ENCODE peak calls at places on chromosomes 1 and 21, in five cellular contexts. One of them, this sample, is unnamed.

GRCh38 chr1:204623894-204624361 is 61.6 kb downstream of the LRRN2 start:
- DNase-seq in activated T-cell treated with anti-CD3 and anti-CD28 coated beads for 1 hour: no peak
- DNase-seq in T-helper 2 cell: no peak
- DNase-seq in GM23338: peak; percentile 80
- DNase-seq in NCI-H2171: no peak
- DNase-seq in this sample: peak; percentile 21

GRCh38 chr1:119363162-119363561 is 5.4 kb upstream of the HAO2 start:
- DNase-seq in activated T-cell treated with anti-CD3 and anti-CD28 coated beads for 1 hour: no peak
- DNase-seq in T-helper 2 cell: no peak
- DNase-seq in GM23338: no peak
- DNase-seq in NCI-H2171: no peak
- DNase-seq in this sample: no peak

GRCh38 chr1:147598631-147599361 is 57.5 kb downstream of the BCL9 start:
- DNase-seq in activated T-cell treated with anti-CD3 and anti-CD28 coated beads for 1 hour: peak; percentile 28
- DNase-seq in T-helper 2 cell: peak; percentile 20
- DNase-seq in GM23338: peak; percentile 70
- DNase-seq in NCI-H2171: no peak
- DNase-seq in this sample: peak; percentile 37

GRCh38 chr1:29310616-29311180 is 74.4 kb downstream of the PTPRU start:
- DNase-seq in activated T-cell treated with anti-CD3 and anti-CD28 coated beads for 1 hour: no peak
- DNase-seq in T-helper 2 cell: no peak
- DNase-seq in GM23338: no peak
- DNase-seq in NCI-H2171: peak; percentile 18
- DNase-seq in this sample: no peak

GRCh38 chr21:17542371-17542992 is 29.6 kb downstream of the CXADR start:
- DNase-seq in activated T-cell treated with anti-CD3 and anti-CD28 coated beads for 1 hour: no peak
- DNase-seq in T-helper 2 cell: no peak
- DNase-seq in GM23338: no peak
- DNase-seq in NCI-H2171: no peak
- DNase-seq in this sample: peak; percentile 24

GRCh38 chr21:41743321-41744027 is 23.4 kb downstream of the RIPK4 start:
- DNase-seq in activated T-cell treated with anti-CD3 and anti-CD28 coated beads for 1 hour: no peak
- DNase-seq in T-helper 2 cell: no peak
- DNase-seq in GM23338: no peak
- DNase-seq in NCI-H2171: no peak
- DNase-seq in this sample: no peak

GRCh38 chr1:56409112-56409691 is 170.2 kb downstream of the PLPP3 start:
- DNase-seq in activated T-cell treated with anti-CD3 and anti-CD28 coated beads for 1 hour: no peak
- DNase-seq in T-helper 2 cell: no peak
- DNase-seq in GM23338: peak; percentile 77
- DNase-seq in NCI-H2171: no peak
- DNase-seq in this sample: no peak

GRCh38 chr1:78884685-78885452 is 121.7 kb downstream of the ADGRL4 start:
- DNase-seq in activated T-cell treated with anti-CD3 and anti-CD28 coated beads for 1 hour: no peak
- DNase-seq in T-helper 2 cell: no peak
- DNase-seq in GM23338: no peak
- DNase-seq in NCI-H2171: no peak
- DNase-seq in this sample: peak; percentile 28

GRCh38 chr1:160633330-160633903 is 13.4 kb downstream of the SLAMF1 start:
- DNase-seq in activated T-cell treated with anti-CD3 and anti-CD28 coated beads for 1 hour: no peak
- DNase-seq in T-helper 2 cell: no peak
- DNase-seq in GM23338: no peak
- DNase-seq in NCI-H2171: no peak
- DNase-seq in this sample: no peak

GRCh38 chr1:79497193-79497773 is 490.8 kb upstream of the ADGRL4 start:
- DNase-seq in activated T-cell treated with anti-CD3 and anti-CD28 coated beads for 1 hour: no peak
- DNase-seq in T-helper 2 cell: no peak
- DNase-seq in GM23338: peak; percentile 67
- DNase-seq in NCI-H2171: no peak
- DNase-seq in this sample: no peak

GRCh38 chr1:52978045-52978444 is 51.0 kb downstream of the SCP2 start:
- DNase-seq in activated T-cell treated with anti-CD3 and anti-CD28 coated beads for 1 hour: no peak
- DNase-seq in T-helper 2 cell: no peak
- DNase-seq in GM23338: no peak
- DNase-seq in NCI-H2171: no peak
- DNase-seq in this sample: no peak

This sample was measured in NCI-H446.